ENCODE peak calls at places on chromosome 11, in nine cellular contexts. K is astrocyte of the spinal cord, P is AG09309, T is OCI-LY7, S is heart left ventricle, U is heart right ventricle, E is right cardiac atrium, X is fibroblast of pulmonary artery, B is GM12865. A is an unnamed sample.

GRCh38 chr11:122145715-122146274 is 29.8 kb upstream of the BLID start:
- DNase-seq in B (no peak), U (no peak), T (no peak), K (no peak), S (no peak), P (no peak), E (no peak), X (no peak), A (no peak)

GRCh38 chr11:7143908-7144307 is 55.1 kb downstream of the RBMXL2 start:
- DNase-seq in T (peak; percentile 8), E (no peak), U (no peak), K (peak; percentile 22), B (no peak), X (peak; percentile 38), P (peak; percentile 1), S (no peak), A (no peak)

GRCh38 chr11:95545116-95545875 is 244.3 kb downstream of the FAM76B start:
- DNase-seq in K (no peak), P (no peak), T (peak; percentile 16), U (no peak), S (no peak), B (peak; percentile 34), E (no peak), X (no peak), A (no peak)

GRCh38 chr11:91005458-91005857 is 782.6 kb upstream of the CHORDC1 start:
- DNase-seq in U (no peak), T (no peak), X (no peak), E (no peak), K (no peak), P (no peak), S (no peak), B (no peak), A (no peak)

GRCh38 chr11:85718126-85718943 is 32.3 kb upstream of the CCDC89 start:
- DNase-seq in U (no peak), X (no peak), P (no peak), T (no peak), K (peak; percentile 35), E (no peak), S (no peak), B (no peak), A (no peak)

GRCh38 chr11:2673871-2674471 is 25.8 kb downstream of the KCNQ1OT1 start:
- DNase-seq in T (no peak), S (no peak), X (no peak), U (no peak), K (no peak), P (no peak), E (no peak), B (no peak), A (no peak)

GRCh38 chr11:12092714-12093113 is 17.7 kb upstream of the MICAL2 start:
- DNase-seq in X (no peak), P (no peak), S (no peak), E (no peak), K (no peak), T (no peak), U (no peak), B (no peak), A (no peak)

GRCh38 chr11:75812542-75813040 is 2.4 kb upstream of the UVRAG start:
- DNase-seq in E (no peak), X (no peak), K (no peak), U (no peak), B (no peak), S (no peak), T (no peak), P (no peak), A (no peak)

GRCh38 chr11:114156766-114157165 is 97.3 kb downstream of the ZBTB16 start:
- DNase-seq in B (no peak), X (no peak), P (no peak), U (no peak), T (no peak), E (no peak), K (no peak), S (no peak), A (no peak)

GRCh38 chr11:75352417-75353206 is 1.2 kb upstream of the ARRB1 start:
- DNase-seq in E (peak; percentile 87), T (no peak), U (peak; percentile 64), X (no peak), P (no peak), K (no peak), B (peak; percentile 42), S (peak; percentile 69), A (no peak)

DNA sequence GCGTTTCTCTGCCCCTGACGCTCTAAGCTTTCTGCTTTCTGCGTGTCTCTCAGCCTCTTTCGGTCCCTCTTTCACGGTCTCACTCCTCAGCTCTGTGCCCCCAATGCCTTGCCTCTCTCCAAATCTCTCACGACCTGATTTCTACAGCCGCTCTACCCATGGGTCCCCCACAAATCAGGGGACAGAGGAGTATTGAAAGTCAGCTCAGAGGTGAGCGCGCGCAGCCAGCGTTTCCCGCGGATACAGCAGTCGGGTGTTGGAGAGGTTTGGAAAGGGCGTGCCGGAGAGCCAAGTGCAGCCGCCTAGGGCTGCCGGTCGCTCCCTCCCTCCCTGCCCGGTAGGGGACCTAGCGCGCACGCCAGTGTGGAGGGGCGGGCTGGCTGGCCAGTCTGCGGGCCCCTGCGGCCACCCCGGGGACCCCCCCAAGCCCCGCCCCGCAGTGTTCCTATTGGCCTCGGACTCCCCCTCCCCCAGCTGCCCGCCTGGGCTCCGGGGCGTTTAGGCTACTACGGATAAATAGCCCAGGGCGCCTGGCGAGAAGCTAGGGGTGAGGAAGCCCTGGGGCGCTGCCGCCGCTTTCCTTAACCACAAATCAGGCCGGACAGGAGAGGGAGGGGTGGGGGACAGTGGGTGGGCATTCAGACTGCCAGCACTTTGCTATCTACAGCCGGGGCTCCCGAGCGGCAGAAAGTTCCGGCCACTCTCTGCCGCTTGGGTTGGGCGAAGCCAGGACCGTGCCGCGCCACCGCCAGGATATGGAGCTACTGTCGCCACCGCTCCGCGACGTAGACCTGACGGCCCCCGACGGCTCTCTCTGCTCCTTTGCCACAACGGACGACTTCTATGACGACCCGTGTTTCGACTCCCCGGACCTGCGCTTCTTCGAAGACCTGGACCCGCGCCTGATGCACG is at the start of gene MYOD1:
- DNase-seq in B (no peak), T (no peak), K (peak; percentile 28), X (no peak), E (no peak), U (no peak), S (no peak), P (no peak), A (peak; percentile 29)
- H3K4me3 ChIP-seq in B (no peak within 1 kb of the TSS), T (no peak within 1 kb of the TSS), K (peak within 1 kb of the TSS; percentile 28), X (no peak within 1 kb of the TSS), E (peak within 1 kb of the TSS; percentile 7), U (peak within 1 kb of the TSS; percentile 12), S (peak within 1 kb of the TSS; percentile 7), P (no peak within 1 kb of the TSS), A (peak within 1 kb of the TSS; percentile 60)

DNA sequence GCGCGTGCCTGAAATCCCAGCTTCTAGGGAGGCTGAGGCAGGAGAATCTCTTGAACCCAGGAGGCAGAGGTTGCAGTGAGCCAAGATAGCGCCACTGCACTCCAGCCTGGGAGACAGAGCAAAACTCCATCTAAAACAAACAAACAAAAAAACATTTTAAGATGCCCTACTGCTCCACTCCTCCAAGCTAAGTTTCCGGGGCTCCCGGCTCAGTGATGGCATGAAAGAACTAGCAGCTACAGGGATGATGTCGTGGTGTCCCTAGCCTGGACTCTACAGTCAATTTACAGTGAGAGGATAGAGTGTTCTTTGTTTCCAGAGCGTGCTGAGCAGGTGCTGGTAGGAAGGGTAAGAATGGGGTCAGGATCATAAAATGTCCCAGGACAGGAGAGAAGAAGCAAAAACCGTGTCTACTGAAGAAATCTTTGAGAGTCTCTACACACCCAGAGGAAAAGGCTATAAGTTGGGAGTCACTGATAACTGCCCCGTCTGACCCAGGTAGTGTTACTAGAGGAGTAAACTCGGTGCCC is 1.2 kb upstream of the ZBTB3 start:
- DNase-seq in X (no peak), E (no peak), P (no peak), U (no peak), B (no peak), S (no peak), T (no peak), K (no peak), A (no peak)
- H3K4me3 ChIP-seq in X (no peak overlapping the region), E (no peak overlapping the region), P (no peak overlapping the region), U (no peak overlapping the region), B (no peak overlapping the region), S (no peak overlapping the region), T (peak overlapping the region; percentile 71), K (no peak overlapping the region), A (no peak overlapping the region)

GRCh38 chr11:128800871-128801417 is 66.2 kb downstream of the KCNJ1 start:
- DNase-seq in P (no peak), E (no peak), X (no peak), S (no peak), B (no peak), T (no peak), K (no peak), U (no peak), A (no peak)

GRCh38 chr11:128796275-128796674 is 70.8 kb downstream of the KCNJ1 start:
- DNase-seq in B (peak; percentile 80), P (no peak), S (no peak), T (no peak), E (no peak), X (peak; percentile 44), U (no peak), K (peak; percentile 60), A (no peak)
- H3K4me3 ChIP-seq in B (no peak overlapping the region), P (no peak overlapping the region), S (no peak overlapping the region), T (no peak overlapping the region), E (no peak overlapping the region), X (no peak overlapping the region), U (no peak overlapping the region), K (no peak overlapping the region), A (no peak overlapping the region)

GRCh38 chr11:35126000-35126878 is 12.7 kb upstream of the CD44 start:
- DNase-seq in X (no peak), E (no peak), P (no peak), U (no peak), S (no peak), B (peak; percentile 91), T (peak; percentile 37), K (no peak), A (no peak)
- H3K4me3 ChIP-seq in X (no peak overlapping the region), E (no peak overlapping the region), P (no peak overlapping the region), U (no peak overlapping the region), S (no peak overlapping the region), B (no peak overlapping the region), T (no peak overlapping the region), K (no peak overlapping the region), A (no peak overlapping the region)

DNA sequence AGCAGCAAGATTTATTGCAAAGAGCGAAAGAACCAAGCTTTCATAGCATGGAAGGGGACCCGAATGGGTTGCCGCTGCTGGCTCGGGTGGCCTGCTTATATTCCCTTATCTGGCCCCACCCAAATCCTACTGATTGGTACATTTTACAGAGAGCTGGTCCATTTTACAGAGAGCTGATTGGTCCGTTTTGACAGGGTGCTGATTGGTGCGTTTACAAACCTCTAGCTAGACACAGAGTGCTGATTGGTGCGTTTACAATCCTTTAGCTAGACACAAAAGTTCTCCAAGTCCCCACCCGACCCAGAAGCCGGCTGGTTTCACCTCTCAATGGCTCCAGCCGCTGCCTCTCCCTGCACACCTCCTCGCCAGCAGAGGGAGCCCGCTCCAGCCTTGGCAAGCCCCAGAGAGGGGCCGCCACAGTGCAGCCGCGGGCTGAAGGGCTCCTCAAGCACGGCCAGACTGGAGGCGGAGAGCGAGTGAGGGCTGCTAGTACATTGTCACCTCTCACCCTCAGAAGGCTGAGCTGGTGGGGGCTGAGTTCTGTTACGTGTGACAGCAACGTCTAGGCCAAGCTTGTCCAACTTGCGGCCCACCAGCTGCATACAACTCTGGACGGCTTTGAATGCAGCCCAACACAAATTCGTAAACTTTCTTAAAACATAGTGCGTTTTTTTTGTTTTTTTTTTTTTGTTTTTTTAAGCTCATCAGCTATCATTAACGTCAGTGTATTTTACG is 8.7 kb downstream of the PTH start:
- DNase-seq in P (no peak), U (peak; percentile 72), S (peak; percentile 35), B (peak; percentile 80), T (peak; percentile 25), E (peak; percentile 86), K (no peak), X (peak; percentile 33), A (no peak)
- H3K4me3 ChIP-seq in P (no peak overlapping the region), U (peak overlapping the region; percentile 18), S (peak overlapping the region; percentile 25), B (peak overlapping the region; percentile 31), T (no peak overlapping the region), E (no peak overlapping the region), K (no peak overlapping the region), X (peak overlapping the region; percentile 21), A (peak overlapping the region; percentile 27)